ENCODE peak calls at places on chromosomes 16 and 17, in eight cellular contexts. J, F, K, E, B, T, I and X are unnamed samples.

GRCh38 chr16:14522617-14523135 is 107.4 kb downstream of the PARN start:
- DNase-seq in J (no peak), F (no peak), K (no peak), E (no peak), B (no peak), T (no peak), I (no peak), X (no peak)

GRCh38 chr16:67199011-67199807 is at the start of gene ELMO3:
- DNase-seq in J (no peak), F (peak; percentile 91), K (peak; percentile 89), E (no peak), B (no peak), T (peak; percentile 80), I (no peak), X (no peak)

GRCh38 chr16:50531901-50532300 is 16.3 kb upstream of the NKD1 start:
- DNase-seq in J (no peak), F (no peak), K (no peak), E (no peak), B (no peak), T (no peak), I (no peak), X (no peak)

GRCh38 chr16:4924593-4925378 is 12.2 kb downstream of the PPL start:
- DNase-seq in J (no peak), F (peak; percentile 87), K (no peak), E (no peak), B (no peak), T (peak; percentile 96), I (no peak), X (no peak)

GRCh38 chr16:89045881-89046280 is 47.8 kb upstream of the ACSF3 start:
- DNase-seq in J (no peak), F (no peak), K (no peak), E (no peak), B (no peak), T (no peak), I (no peak), X (no peak)

GRCh38 chr17:38667099-38667786 is 7.5 kb downstream of the EPOP start:
- DNase-seq in J (peak; percentile 70), F (no peak), K (peak; percentile 65), E (peak; percentile 62), B (peak; percentile 58), T (peak; percentile 62), I (peak; percentile 51), X (no peak)

GRCh38 chr17:8210761-8211458 is 535 bp upstream of the AURKB start:
- DNase-seq in J (no peak), F (no peak), K (peak; percentile 39), E (no peak), B (no peak), T (no peak), I (no peak), X (no peak)

GRCh38 chr16:57773019-57773418 is 29.3 kb downstream of the KIFC3 start:
- DNase-seq in J (no peak), F (no peak), K (no peak), E (no peak), B (no peak), T (no peak), I (no peak), X (no peak)

GRCh38 chr17:43578699-43579569 is 32.8 kb upstream of the ETV4 start:
- DNase-seq in J (peak; percentile 85), F (peak; percentile 46), K (no peak), E (no peak), B (no peak), T (no peak), I (no peak), X (no peak)

GRCh38 chr16:24734382-24734781 is 4.9 kb downstream of the TNRC6A start:
- DNase-seq in J (peak; percentile 72), F (no peak), K (no peak), E (no peak), B (no peak), T (no peak), I (no peak), X (no peak)

GRCh38 chr16:84843149-84844048 is 23.6 kb downstream of the CRISPLD2 start:
- DNase-seq in J (no peak), F (no peak), K (no peak), E (no peak), B (no peak), T (no peak), I (no peak), X (no peak)
- H3K27ac ChIP-seq in J (no peak overlapping the region), F (no peak overlapping the region), K (peak overlapping the region; percentile 17), E (no peak overlapping the region), B (peak overlapping the region; percentile 99), T (peak overlapping the region; percentile 83), I (no peak overlapping the region), X (no peak overlapping the region)

GRCh38 chr16:17342031-17342430 is 128.7 kb downstream of the XYLT1 start:
- DNase-seq in J (no peak), F (no peak), K (no peak), E (no peak), B (no peak), T (no peak), I (no peak), X (no peak)

GRCh38 chr16:17340804-17341203 is 130.0 kb downstream of the XYLT1 start:
- DNase-seq in J (no peak), F (no peak), K (no peak), E (no peak), B (no peak), T (no peak), I (no peak), X (no peak)

GRCh38 chr16:17343729-17344128 is 127.0 kb downstream of the XYLT1 start:
- DNase-seq in J (no peak), F (no peak), K (no peak), E (no peak), B (no peak), T (no peak), I (no peak), X (no peak)

GRCh38 chr16:17345043-17345442 is 125.7 kb downstream of the XYLT1 start:
- DNase-seq in J (peak; percentile 81), F (no peak), K (no peak), E (peak; percentile 41), B (peak; percentile 82), T (peak; percentile 87), I (no peak), X (peak; percentile 81)

DNA sequence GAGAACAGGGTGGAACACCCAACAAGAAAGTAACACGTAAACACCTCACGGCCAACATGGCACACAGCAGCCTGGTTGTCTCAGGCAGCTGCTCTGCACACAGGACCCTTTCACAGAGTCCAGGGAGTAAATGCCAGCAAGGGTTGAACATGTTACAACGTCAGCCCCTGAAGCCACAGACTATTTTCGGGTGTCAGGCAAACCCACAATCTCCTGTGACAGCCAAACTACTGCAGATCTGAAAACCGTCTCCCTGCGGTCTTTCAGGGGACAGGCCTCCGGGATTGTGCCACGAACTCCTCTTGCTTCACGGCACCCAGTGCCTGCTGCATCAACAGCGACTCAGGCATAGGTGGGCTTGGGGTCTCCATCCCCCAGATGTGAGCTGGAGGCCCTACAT is 127.7 kb downstream of the XYLT1 start:
- DNase-seq in J (no peak), F (no peak), K (no peak), E (no peak), B (no peak), T (no peak), I (no peak), X (peak; percentile 64)
- H3K4me1 ChIP-seq in J (peaks cover 7% of the 10 kb centered on the region), F (peaks cover 38% of the 10 kb centered on the region), K (peaks cover 10% of the 10 kb centered on the region), E (peaks cover 4% of the 10 kb centered on the region), B (peaks cover 3% of the 10 kb centered on the region), T (peaks cover 25% of the 10 kb centered on the region), I (no peaks in the 10 kb centered on the region), X (peaks cover 7% of the 10 kb centered on the region)

DNA sequence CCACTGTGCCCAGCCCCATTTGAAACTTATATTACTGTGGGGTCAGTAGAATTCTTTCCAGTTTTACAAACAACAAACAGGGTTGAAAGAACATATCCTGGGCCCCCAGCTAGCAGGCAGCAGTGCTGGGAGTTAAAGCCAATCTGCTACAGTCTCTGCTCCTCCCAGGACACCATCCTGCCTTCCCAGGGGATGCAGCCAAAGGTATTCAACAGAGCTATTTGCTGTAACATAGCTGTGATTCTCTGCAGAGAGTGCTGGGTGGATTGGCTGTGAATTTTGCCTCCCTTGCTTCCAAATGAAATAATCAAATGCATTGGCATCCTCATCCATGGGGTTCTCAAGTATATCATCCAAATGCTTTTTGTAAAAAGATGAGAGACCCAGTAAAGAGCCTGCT is 124.2 kb downstream of the NPIPB5 start:
- DNase-seq in J (no peak), F (no peak), K (no peak), E (no peak), B (no peak), T (no peak), I (peak; percentile 69), X (no peak)
- TF ChIP-seq CTCF in J (no peak), F (no peak), K (no peak), E (no peak), B (no peak), T (no peak), I (no peak), X (no peak)

GRCh38 chr16:27253526-27253930 is 15.0 kb downstream of the NSMCE1 start:
- DNase-seq in J (peak; percentile 92), F (no peak), K (no peak), E (no peak), B (no peak), T (no peak), I (no peak), X (no peak)
- H3K27ac ChIP-seq in J (peak overlapping the region; percentile 83), F (peak overlapping the region; percentile 49), K (no peak overlapping the region), E (no peak overlapping the region), B (peak overlapping the region; percentile 59), T (no peak overlapping the region), I (no peak overlapping the region), X (peak overlapping the region; percentile 50)

DNA sequence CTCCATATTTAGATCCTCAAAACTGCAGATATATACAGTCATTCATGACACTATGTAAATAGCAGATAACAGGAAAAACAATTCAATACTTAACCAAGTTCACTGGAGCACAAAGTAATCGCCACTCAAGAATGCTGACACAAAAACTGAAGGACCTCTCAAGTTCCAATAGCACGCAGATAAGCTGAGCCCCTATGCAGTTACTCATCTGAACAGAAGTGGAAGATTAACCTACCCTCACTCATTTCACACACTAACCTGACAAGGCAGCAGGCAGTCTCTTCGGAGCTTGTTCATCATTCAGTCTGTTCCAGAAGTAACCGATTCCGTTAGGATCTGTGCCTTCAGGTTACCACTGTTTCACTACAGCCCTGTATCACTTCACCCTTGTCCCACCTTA is 6.0 kb downstream of the HELZ start:
- DNase-seq in J (peak; percentile 48), F (no peak), K (no peak), E (no peak), B (no peak), T (no peak), I (no peak), X (no peak)
- H3K4me1 ChIP-seq in J (peaks cover 4% of the 10 kb centered on the region), F (peaks cover 43% of the 10 kb centered on the region), K (peaks cover 4% of the 10 kb centered on the region), E (peaks cover 7% of the 10 kb centered on the region), B (no peaks in the 10 kb centered on the region), T (peaks cover 36% of the 10 kb centered on the region), I (no peaks in the 10 kb centered on the region), X (peaks cover 9% of the 10 kb centered on the region)

GRCh38 chr16:20774703-20775362 is 11.0 kb downstream of the ACSM3 start:
- DNase-seq in J (peak; percentile 53), F (no peak), K (peak; percentile 78), E (peak; percentile 26), B (no peak), T (peak; percentile 56), I (peak; percentile 80), X (peak; percentile 24)
- TF ChIP-seq CTCF in J (peak; percentile 63), F (peak; percentile 63), K (peak; percentile 61), E (no peak), B (peak; percentile 5), T (peak; percentile 49), I (peak; percentile 99), X (peak; percentile 18)

DNA sequence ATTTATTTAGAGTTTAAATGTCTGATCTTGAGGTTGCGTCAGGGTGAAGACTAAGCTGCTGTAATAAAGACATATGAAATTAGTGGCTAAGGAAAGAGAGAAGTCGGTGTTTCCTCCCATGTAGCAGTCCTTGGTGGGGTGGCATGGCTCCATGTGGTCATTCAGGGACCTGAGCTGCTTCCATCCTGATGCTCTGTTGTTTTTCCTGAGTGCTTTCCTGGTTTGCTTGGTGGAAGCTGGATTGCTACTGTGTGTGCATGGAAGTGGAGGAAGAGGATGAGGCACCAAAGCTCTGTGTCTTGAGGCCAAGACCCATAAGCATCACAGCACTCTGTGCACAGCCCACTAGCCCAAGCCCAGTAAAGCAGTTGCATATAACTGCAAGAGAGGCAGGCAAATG is 241.8 kb upstream of the CACNG5 start:
- DNase-seq in J (no peak), F (no peak), K (no peak), E (no peak), B (no peak), T (no peak), I (no peak), X (no peak)
- H3K27ac ChIP-seq in J (no peak overlapping the region), F (no peak overlapping the region), K (no peak overlapping the region), E (no peak overlapping the region), B (no peak overlapping the region), T (no peak overlapping the region), I (no peak overlapping the region), X (no peak overlapping the region)